ENCODE peak calls at places on chromosomes 11 and 22, in seven cellular contexts. One of them, this sample, is unnamed. For H3K4me1, the result is how much of the 10 kb centered on the place peaks cover.

GRCh38 chr22:34951212-34951611 is 114.7 kb upstream of the ISX start:
- DNase-seq in mesendoderm: no peak
- DNase-seq in neuronal stem cell: no peak
- DNase-seq in upper lobe of left lung: no peak
- DNase-seq in left ventricle myocardium inferior: no peak
- DNase-seq in sigmoid colon: no peak
- DNase-seq in tibial nerve: no peak
- DNase-seq in this sample: no peak

GRCh38 chr11:68352591-68352990 is 40.2 kb downstream of the LRP5 start:
- DNase-seq in mesendoderm: no peak
- DNase-seq in neuronal stem cell: no peak
- DNase-seq in upper lobe of left lung: no peak
- DNase-seq in left ventricle myocardium inferior: no peak
- DNase-seq in sigmoid colon: no peak
- DNase-seq in tibial nerve: no peak
- DNase-seq in this sample: no peak

GRCh38 chr22:37193629-37194191 is 5.7 kb upstream of the C1QTNF6 start:
- DNase-seq in mesendoderm: no peak
- DNase-seq in neuronal stem cell: no peak
- DNase-seq in upper lobe of left lung: no peak
- DNase-seq in left ventricle myocardium inferior: no peak
- DNase-seq in sigmoid colon: peak
- DNase-seq in tibial nerve: no peak
- DNase-seq in this sample: peak

GRCh38 chr11:116882386-116882785 is 45.0 kb upstream of the APOA1 start:
- DNase-seq in mesendoderm: no peak
- DNase-seq in neuronal stem cell: no peak
- DNase-seq in upper lobe of left lung: no peak
- DNase-seq in left ventricle myocardium inferior: no peak
- DNase-seq in sigmoid colon: no peak
- DNase-seq in tibial nerve: no peak
- DNase-seq in this sample: no peak

GRCh38 chr11:23727821-23728220 is 769.0 kb upstream of the LUZP2 start:
- DNase-seq in mesendoderm: peak
- DNase-seq in neuronal stem cell: no peak
- DNase-seq in upper lobe of left lung: no peak
- DNase-seq in left ventricle myocardium inferior: no peak
- DNase-seq in sigmoid colon: no peak
- DNase-seq in tibial nerve: no peak
- DNase-seq in this sample: no peak

GRCh38 chr11:20362481-20362880 is 1.0 kb upstream of the HTATIP2 start:
- DNase-seq in mesendoderm: no peak
- DNase-seq in neuronal stem cell: no peak
- DNase-seq in upper lobe of left lung: no peak
- DNase-seq in left ventricle myocardium inferior: no peak
- DNase-seq in sigmoid colon: no peak
- DNase-seq in tibial nerve: no peak
- DNase-seq in this sample: no peak

GRCh38 chr22:40491990-40492631 is 121.7 kb downstream of the SGSM3 start:
- DNase-seq in mesendoderm: no peak
- DNase-seq in neuronal stem cell: no peak
- DNase-seq in upper lobe of left lung: no peak
- DNase-seq in left ventricle myocardium inferior: no peak
- DNase-seq in sigmoid colon: no peak
- DNase-seq in tibial nerve: no peak
- DNase-seq in this sample: no peak

GRCh38 chr11:126662055-126662790 is 306.7 kb downstream of the ST3GAL4 start:
- DNase-seq in mesendoderm: no peak
- DNase-seq in neuronal stem cell: no peak
- DNase-seq in upper lobe of left lung: no peak
- DNase-seq in left ventricle myocardium inferior: no peak
- DNase-seq in sigmoid colon: no peak
- DNase-seq in tibial nerve: no peak
- DNase-seq in this sample: no peak

GRCh38 chr11:48078661-48079060 is 98.3 kb downstream of the PTPRJ start:
- DNase-seq in mesendoderm: no peak
- DNase-seq in neuronal stem cell: no peak
- DNase-seq in upper lobe of left lung: no peak
- DNase-seq in left ventricle myocardium inferior: no peak
- DNase-seq in sigmoid colon: no peak
- DNase-seq in tibial nerve: no peak
- DNase-seq in this sample: no peak

GRCh38 chr22:39524753-39525657 is 4.6 kb downstream of the ATF4 start:
- DNase-seq in mesendoderm: no peak
- DNase-seq in neuronal stem cell: no peak
- DNase-seq in upper lobe of left lung: peak
- DNase-seq in left ventricle myocardium inferior: no peak
- DNase-seq in sigmoid colon: no peak
- DNase-seq in tibial nerve: no peak
- DNase-seq in this sample: no peak

GRCh38 chr11:111841370-111842053 is 29.9 kb downstream of the ALG9 start:
- DNase-seq in mesendoderm: peak
- DNase-seq in neuronal stem cell: peak
- DNase-seq in upper lobe of left lung: no peak
- DNase-seq in left ventricle myocardium inferior: peak
- DNase-seq in sigmoid colon: peak
- DNase-seq in tibial nerve: peak
- DNase-seq in this sample: peak

GRCh38 chr11:130211781-130212401 is 52.3 kb downstream of the ST14 start:
- DNase-seq in mesendoderm: no peak
- DNase-seq in neuronal stem cell: no peak
- DNase-seq in upper lobe of left lung: no peak
- DNase-seq in left ventricle myocardium inferior: no peak
- DNase-seq in sigmoid colon: peak
- DNase-seq in tibial nerve: no peak
- DNase-seq in this sample: no peak

GRCh38 chr11:75576445-75577049 is 14.5 kb downstream of the SERPINH1 start:
- DNase-seq in mesendoderm: peak
- DNase-seq in neuronal stem cell: no peak
- DNase-seq in upper lobe of left lung: peak
- DNase-seq in left ventricle myocardium inferior: no peak
- DNase-seq in sigmoid colon: no peak
- DNase-seq in tibial nerve: peak
- DNase-seq in this sample: no peak

GRCh38 chr11:3659595-3660515 is 11.3 kb downstream of the CHRNA10 start:
- DNase-seq in mesendoderm: no peak
- DNase-seq in neuronal stem cell: no peak
- DNase-seq in upper lobe of left lung: peak
- DNase-seq in left ventricle myocardium inferior: no peak
- DNase-seq in sigmoid colon: no peak
- DNase-seq in tibial nerve: no peak
- DNase-seq in this sample: no peak

GRCh38 chr11:77522215-77522614 is 48.3 kb upstream of the PAK1 start:
- DNase-seq in mesendoderm: peak
- DNase-seq in neuronal stem cell: no peak
- DNase-seq in upper lobe of left lung: no peak
- DNase-seq in left ventricle myocardium inferior: no peak
- DNase-seq in sigmoid colon: no peak
- DNase-seq in tibial nerve: no peak
- DNase-seq in this sample: no peak

GRCh38 chr11:57812634-57813033 is 51.0 kb downstream of the CTNND1 start:
- DNase-seq in mesendoderm: no peak
- DNase-seq in neuronal stem cell: no peak
- DNase-seq in upper lobe of left lung: no peak
- DNase-seq in left ventricle myocardium inferior: no peak
- DNase-seq in sigmoid colon: no peak
- DNase-seq in tibial nerve: no peak
- DNase-seq in this sample: no peak

GRCh38 chr22:48044484-48045060 is 1282.1 kb downstream of the TBC1D22A start:
- DNase-seq in mesendoderm: no peak
- DNase-seq in neuronal stem cell: no peak
- DNase-seq in upper lobe of left lung: no peak
- DNase-seq in left ventricle myocardium inferior: no peak
- DNase-seq in sigmoid colon: no peak
- DNase-seq in tibial nerve: no peak
- DNase-seq in this sample: no peak

GRCh38 chr11:20672575-20672974 is 3.2 kb downstream of the NELL1 start:
- DNase-seq in mesendoderm: peak
- DNase-seq in neuronal stem cell: no peak
- DNase-seq in upper lobe of left lung: no peak
- DNase-seq in left ventricle myocardium inferior: no peak
- DNase-seq in sigmoid colon: no peak
- DNase-seq in tibial nerve: no peak
- DNase-seq in this sample: no peak

GRCh38 chr11:78929906-78930220 is 355.2 kb upstream of the NARS2 start:
- DNase-seq in mesendoderm: no peak
- DNase-seq in neuronal stem cell: no peak
- DNase-seq in upper lobe of left lung: no peak
- DNase-seq in left ventricle myocardium inferior: no peak
- DNase-seq in sigmoid colon: no peak
- DNase-seq in tibial nerve: no peak
- DNase-seq in this sample: no peak

GRCh38 chr11:3158131-3158591 is 6.9 kb downstream of the OSBPL5 start:
- DNase-seq in mesendoderm: no peak
- DNase-seq in neuronal stem cell: no peak
- DNase-seq in upper lobe of left lung: peak
- DNase-seq in left ventricle myocardium inferior: peak
- DNase-seq in sigmoid colon: peak
- DNase-seq in tibial nerve: no peak
- DNase-seq in this sample: peak

DNA sequence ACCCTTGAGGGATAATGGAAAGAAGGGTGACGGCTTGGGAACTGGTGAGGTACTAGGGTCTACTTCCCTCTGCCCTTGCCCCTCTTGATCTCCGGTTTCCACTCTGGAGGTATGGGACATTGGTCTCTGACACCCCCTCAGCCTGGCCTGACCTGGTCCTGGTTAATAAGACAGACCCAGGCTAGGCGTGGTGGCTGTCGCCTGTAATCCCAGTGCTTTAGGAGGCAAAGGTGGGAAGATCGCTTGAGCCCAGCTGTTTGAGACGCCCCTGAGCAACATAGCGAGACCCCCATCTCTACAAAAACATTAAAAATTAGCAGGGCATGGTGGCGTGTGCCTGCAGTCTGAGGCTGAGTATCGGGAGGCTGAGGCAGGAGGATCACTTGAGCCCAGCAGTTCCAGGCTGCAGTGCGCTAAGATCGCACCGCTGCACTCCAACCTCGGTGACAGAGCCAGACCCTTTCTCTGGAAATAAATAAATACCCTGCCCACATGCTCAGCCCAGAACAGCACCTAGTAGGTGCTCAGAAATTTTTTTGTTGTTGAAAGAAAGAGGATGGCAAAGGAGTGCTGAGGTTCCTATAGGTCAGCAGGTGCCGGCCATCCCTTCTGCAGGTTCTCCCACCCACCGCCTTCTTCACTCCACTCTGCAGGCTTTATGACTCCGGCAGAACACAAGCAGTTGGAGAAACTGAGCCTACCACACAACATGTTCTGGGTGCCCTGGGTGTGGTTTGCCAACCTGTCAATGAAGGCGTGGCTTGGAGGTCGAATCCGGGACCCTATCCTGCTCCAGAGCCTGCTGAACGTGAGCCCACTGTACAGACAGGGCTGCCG is 6.3 kb downstream of the BEST1 start:
- DNase-seq in mesendoderm: no peak
- DNase-seq in neuronal stem cell: no peak
- DNase-seq in upper lobe of left lung: no peak
- DNase-seq in left ventricle myocardium inferior: no peak
- DNase-seq in sigmoid colon: peak
- DNase-seq in tibial nerve: no peak
- DNase-seq in this sample: no peak
- H3K4me1 ChIP-seq in mesendoderm: under half
- H3K4me1 ChIP-seq in neuronal stem cell: under half
- H3K4me1 ChIP-seq in upper lobe of left lung: under half
- H3K4me1 ChIP-seq in left ventricle myocardium inferior: under half
- H3K4me1 ChIP-seq in sigmoid colon: under half
- H3K4me1 ChIP-seq in tibial nerve: under half
- H3K4me1 ChIP-seq in this sample: under half

GRCh38 chr11:96316869-96317268 is 26.1 kb downstream of the MAML2 start:
- DNase-seq in mesendoderm: no peak
- DNase-seq in neuronal stem cell: no peak
- DNase-seq in upper lobe of left lung: no peak
- DNase-seq in left ventricle myocardium inferior: no peak
- DNase-seq in sigmoid colon: no peak
- DNase-seq in tibial nerve: no peak
- DNase-seq in this sample: no peak
- H3K4me1 ChIP-seq in mesendoderm: under half
- H3K4me1 ChIP-seq in neuronal stem cell: under half
- H3K4me1 ChIP-seq in upper lobe of left lung: half or more
- H3K4me1 ChIP-seq in left ventricle myocardium inferior: half or more
- H3K4me1 ChIP-seq in sigmoid colon: under half
- H3K4me1 ChIP-seq in tibial nerve: under half
- H3K4me1 ChIP-seq in this sample: under half

DNA sequence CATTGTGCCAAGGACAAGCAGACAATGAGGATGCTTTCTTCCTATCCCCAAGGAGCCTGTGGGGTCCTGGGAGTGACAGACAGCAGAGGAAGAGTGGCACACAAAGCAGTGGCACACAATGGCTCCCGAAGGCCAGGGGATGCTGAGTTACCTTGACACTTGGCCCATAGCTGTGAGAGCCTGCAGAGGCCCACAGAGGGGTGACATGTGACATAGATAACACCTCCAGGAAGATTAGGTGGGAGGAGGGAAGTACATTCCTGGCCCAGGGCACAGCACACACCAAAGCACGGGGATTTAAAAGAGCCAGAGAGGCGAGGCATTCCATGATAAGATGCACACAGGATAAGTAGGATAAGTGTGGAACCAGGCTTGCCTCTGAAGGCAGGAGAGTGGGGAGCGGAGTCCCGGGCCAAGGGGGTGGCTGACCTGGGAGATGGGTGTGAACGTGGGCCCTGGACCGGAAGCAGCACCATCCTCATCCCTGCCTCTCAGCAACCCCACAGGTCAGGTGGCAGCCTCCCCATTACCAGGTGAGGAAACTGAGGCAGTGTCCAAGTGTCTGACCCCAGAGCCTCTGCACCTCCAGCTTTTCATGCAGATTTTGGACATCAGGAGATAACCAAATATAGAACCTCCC is 6.4 kb downstream of the UPB1 start:
- DNase-seq in mesendoderm: peak
- DNase-seq in neuronal stem cell: no peak
- DNase-seq in upper lobe of left lung: no peak
- DNase-seq in left ventricle myocardium inferior: no peak
- DNase-seq in sigmoid colon: no peak
- DNase-seq in tibial nerve: no peak
- DNase-seq in this sample: no peak
- H3K4me1 ChIP-seq in mesendoderm: under half
- H3K4me1 ChIP-seq in neuronal stem cell: under half
- H3K4me1 ChIP-seq in upper lobe of left lung: under half
- H3K4me1 ChIP-seq in left ventricle myocardium inferior: under half
- H3K4me1 ChIP-seq in sigmoid colon: under half
- H3K4me1 ChIP-seq in tibial nerve: under half
- H3K4me1 ChIP-seq in this sample: under half

DNA sequence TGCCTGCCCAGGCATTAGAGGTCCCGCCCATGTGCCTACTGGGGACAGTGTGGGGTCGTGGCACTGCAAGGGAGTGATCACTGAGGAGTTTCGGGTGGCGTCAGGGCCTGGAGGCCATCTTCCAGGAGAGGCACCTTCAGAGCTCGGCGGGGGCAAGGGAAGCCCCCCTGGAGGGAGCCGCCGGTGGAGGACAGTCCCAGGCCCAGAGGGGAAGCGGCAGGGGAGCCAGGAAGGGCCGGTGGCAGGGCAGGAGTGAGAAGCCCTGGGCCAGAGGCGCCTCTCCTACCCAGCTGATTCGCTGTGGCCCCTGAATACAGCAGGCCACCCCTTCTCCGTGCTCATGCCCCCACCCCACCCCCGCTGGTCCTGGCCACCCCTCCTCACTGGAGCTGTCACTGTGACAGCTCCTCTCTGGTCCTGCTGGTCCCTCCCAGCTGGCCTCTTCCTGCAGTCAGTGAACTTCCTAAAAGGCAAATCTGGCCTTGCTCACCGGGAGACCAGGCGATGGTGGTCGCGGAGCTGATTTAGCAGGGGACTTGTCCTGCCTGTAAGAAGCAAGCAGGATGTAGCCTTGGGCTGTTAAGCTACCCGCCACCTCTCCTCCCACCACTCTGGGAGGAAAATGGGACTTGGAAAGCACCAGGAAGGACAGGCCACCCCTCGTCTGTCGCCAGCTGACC is 2.1 kb upstream of the MAPK11 start:
- DNase-seq in mesendoderm: peak
- DNase-seq in neuronal stem cell: peak
- DNase-seq in upper lobe of left lung: no peak
- DNase-seq in left ventricle myocardium inferior: no peak
- DNase-seq in sigmoid colon: no peak
- DNase-seq in tibial nerve: no peak
- DNase-seq in this sample: peak
- H3K4me1 ChIP-seq in mesendoderm: under half
- H3K4me1 ChIP-seq in neuronal stem cell: under half
- H3K4me1 ChIP-seq in upper lobe of left lung: half or more
- H3K4me1 ChIP-seq in left ventricle myocardium inferior: half or more
- H3K4me1 ChIP-seq in sigmoid colon: under half
- H3K4me1 ChIP-seq in tibial nerve: under half
- H3K4me1 ChIP-seq in this sample: under half

This sample was measured in BE2C.